ENCODE peak calls at places on chromosome 1, in four cellular contexts. One of them, this sample, is unnamed.

GRCh38 chr1:1684031-1684681 is 8.4 kb downstream of the SLC35E2B start:
- DNase-seq in fibroblast of pulmonary artery: no peak
- DNase-seq in NCI-H1092 treated with DMSO at 0.1 percent for 48 hours: no peak
- DNase-seq in T47D: no peak
- DNase-seq in this sample: no peak

GRCh38 chr1:15937146-15937545 is 38.8 kb downstream of the ZBTB17 start:
- DNase-seq in fibroblast of pulmonary artery: no peak
- DNase-seq in NCI-H1092 treated with DMSO at 0.1 percent for 48 hours: no peak
- DNase-seq in T47D: no peak
- DNase-seq in this sample: no peak

GRCh38 chr1:37721565-37721964 is 29.2 kb downstream of the CDCA8 start:
- DNase-seq in fibroblast of pulmonary artery: no peak
- DNase-seq in NCI-H1092 treated with DMSO at 0.1 percent for 48 hours: no peak
- DNase-seq in T47D: no peak
- DNase-seq in this sample: no peak

GRCh38 chr1:71796044-71796443 is 486.3 kb downstream of the NEGR1 start:
- DNase-seq in fibroblast of pulmonary artery: no peak
- DNase-seq in NCI-H1092 treated with DMSO at 0.1 percent for 48 hours: no peak
- DNase-seq in T47D: peak
- DNase-seq in this sample: no peak

GRCh38 chr1:236913371-236914037 is 90.7 kb downstream of the MT1HL1 start:
- DNase-seq in fibroblast of pulmonary artery: no peak
- DNase-seq in NCI-H1092 treated with DMSO at 0.1 percent for 48 hours: no peak
- DNase-seq in T47D: no peak
- DNase-seq in this sample: no peak

GRCh38 chr1:94654919-94655318 is 113.4 kb upstream of the F3 start:
- DNase-seq in fibroblast of pulmonary artery: no peak
- DNase-seq in NCI-H1092 treated with DMSO at 0.1 percent for 48 hours: no peak
- DNase-seq in T47D: no peak
- DNase-seq in this sample: no peak

GRCh38 chr1:34831721-34832246 is 27.8 kb downstream of the SMIM12 start:
- DNase-seq in fibroblast of pulmonary artery: no peak
- DNase-seq in NCI-H1092 treated with DMSO at 0.1 percent for 48 hours: no peak
- DNase-seq in T47D: peak
- DNase-seq in this sample: no peak

GRCh38 chr1:42934111-42934510 is 24.6 kb downstream of the SLC2A1 start:
- DNase-seq in fibroblast of pulmonary artery: no peak
- DNase-seq in NCI-H1092 treated with DMSO at 0.1 percent for 48 hours: no peak
- DNase-seq in T47D: no peak
- DNase-seq in this sample: no peak

GRCh38 chr1:87766737-87767136 is 438.1 kb downstream of the LMO4 start:
- DNase-seq in fibroblast of pulmonary artery: peak
- DNase-seq in NCI-H1092 treated with DMSO at 0.1 percent for 48 hours: no peak
- DNase-seq in T47D: no peak
- DNase-seq in this sample: no peak

GRCh38 chr1:145720878-145721671 is 1.8 kb downstream of the CD160 start:
- DNase-seq in fibroblast of pulmonary artery: peak
- DNase-seq in NCI-H1092 treated with DMSO at 0.1 percent for 48 hours: peak
- DNase-seq in T47D: peak
- DNase-seq in this sample: peak

GRCh38 chr1:168441745-168442144 is 102.1 kb downstream of the XCL2 start:
- DNase-seq in fibroblast of pulmonary artery: no peak
- DNase-seq in NCI-H1092 treated with DMSO at 0.1 percent for 48 hours: no peak
- DNase-seq in T47D: no peak
- DNase-seq in this sample: no peak

GRCh38 chr1:209956116-209956515 is 18.1 kb downstream of the SYT14 start:
- DNase-seq in fibroblast of pulmonary artery: no peak
- DNase-seq in NCI-H1092 treated with DMSO at 0.1 percent for 48 hours: no peak
- DNase-seq in T47D: no peak
- DNase-seq in this sample: no peak